ENCODE peak calls at places on chromosomes 16 and 17, in five cellular contexts. One of them, this sample, is unnamed.
A peak's percentile ranks its signal among the peaks of the same experiment; 100 is the strongest.

GRCh38 chr17:1648582-1649115 is 1.0 kb downstream of the RILP start:
- DNase-seq in IMR-90: peak; percentile 94
- DNase-seq in NCI-H69: peak; percentile 89
- DNase-seq in fibroblast of mammary gland: peak; percentile 94
- DNase-seq in stimulated activated CD8-positive, alpha-beta memory T cell treated with anti-CD3 and anti-CD28 coated beads, Interleukin-4, amount 100 ng/mL, for 1 hour: peak; percentile 83
- DNase-seq in this sample: peak; percentile 94

GRCh38 chr17:2949469-2950044 is 113.8 kb downstream of the OR1D5 start:
- DNase-seq in IMR-90: peak; percentile 49
- DNase-seq in NCI-H69: no peak
- DNase-seq in fibroblast of mammary gland: peak; percentile 78
- DNase-seq in stimulated activated CD8-positive, alpha-beta memory T cell treated with anti-CD3 and anti-CD28 coated beads, Interleukin-4, amount 100 ng/mL, for 1 hour: no peak
- DNase-seq in this sample: peak; percentile 78

GRCh38 chr16:73176577-73177013 is 128.7 kb upstream of the ZFHX3 start:
- DNase-seq in IMR-90: peak; percentile 94
- DNase-seq in NCI-H69: no peak
- DNase-seq in fibroblast of mammary gland: peak; percentile 92
- DNase-seq in stimulated activated CD8-positive, alpha-beta memory T cell treated with anti-CD3 and anti-CD28 coated beads, Interleukin-4, amount 100 ng/mL, for 1 hour: no peak
- DNase-seq in this sample: peak; percentile 86

GRCh38 chr17:63611354-63611753 is 10.7 kb downstream of the TACO1 start:
- DNase-seq in IMR-90: no peak
- DNase-seq in NCI-H69: no peak
- DNase-seq in fibroblast of mammary gland: no peak
- DNase-seq in stimulated activated CD8-positive, alpha-beta memory T cell treated with anti-CD3 and anti-CD28 coated beads, Interleukin-4, amount 100 ng/mL, for 1 hour: no peak
- DNase-seq in this sample: no peak

GRCh38 chr16:67855789-67856188 is 8.3 kb upstream of the CENPT start:
- DNase-seq in IMR-90: no peak
- DNase-seq in NCI-H69: no peak
- DNase-seq in fibroblast of mammary gland: no peak
- DNase-seq in stimulated activated CD8-positive, alpha-beta memory T cell treated with anti-CD3 and anti-CD28 coated beads, Interleukin-4, amount 100 ng/mL, for 1 hour: no peak
- DNase-seq in this sample: no peak

GRCh38 chr17:4230142-4230541 is 33.6 kb downstream of the ANKFY1 start:
- DNase-seq in IMR-90: peak; percentile 97
- DNase-seq in NCI-H69: no peak
- DNase-seq in fibroblast of mammary gland: peak; percentile 99
- DNase-seq in stimulated activated CD8-positive, alpha-beta memory T cell treated with anti-CD3 and anti-CD28 coated beads, Interleukin-4, amount 100 ng/mL, for 1 hour: no peak
- DNase-seq in this sample: peak; percentile 82

GRCh38 chr16:6362321-6362720 is 970.3 kb upstream of the RBFOX1 start:
- DNase-seq in IMR-90: no peak
- DNase-seq in NCI-H69: no peak
- DNase-seq in fibroblast of mammary gland: no peak
- DNase-seq in stimulated activated CD8-positive, alpha-beta memory T cell treated with anti-CD3 and anti-CD28 coated beads, Interleukin-4, amount 100 ng/mL, for 1 hour: no peak
- DNase-seq in this sample: no peak

GRCh38 chr17:27456681-27457404 is 595 bp downstream of the KSR1 start:
- DNase-seq in IMR-90: no peak
- DNase-seq in NCI-H69: peak; percentile 60
- DNase-seq in fibroblast of mammary gland: no peak
- DNase-seq in stimulated activated CD8-positive, alpha-beta memory T cell treated with anti-CD3 and anti-CD28 coated beads, Interleukin-4, amount 100 ng/mL, for 1 hour: no peak
- DNase-seq in this sample: no peak

GRCh38 chr17:55540414-55541091 is 29.3 kb upstream of the SMIM36 start:
- DNase-seq in IMR-90: peak; percentile 16
- DNase-seq in NCI-H69: no peak
- DNase-seq in fibroblast of mammary gland: peak; percentile 88
- DNase-seq in stimulated activated CD8-positive, alpha-beta memory T cell treated with anti-CD3 and anti-CD28 coated beads, Interleukin-4, amount 100 ng/mL, for 1 hour: no peak
- DNase-seq in this sample: peak; percentile 85

GRCh38 chr16:89330177-89330856 is 112.8 kb downstream of the ZNF778 start:
- DNase-seq in IMR-90: peak; percentile 52
- DNase-seq in NCI-H69: peak; percentile 72
- DNase-seq in fibroblast of mammary gland: peak; percentile 55
- DNase-seq in stimulated activated CD8-positive, alpha-beta memory T cell treated with anti-CD3 and anti-CD28 coated beads, Interleukin-4, amount 100 ng/mL, for 1 hour: no peak
- DNase-seq in this sample: peak; percentile 98

GRCh38 chr16:80614908-80615696 is 74.3 kb downstream of the DYNLRB2 start:
- DNase-seq in IMR-90: peak; percentile 86
- DNase-seq in NCI-H69: no peak
- DNase-seq in fibroblast of mammary gland: peak; percentile 73
- DNase-seq in stimulated activated CD8-positive, alpha-beta memory T cell treated with anti-CD3 and anti-CD28 coated beads, Interleukin-4, amount 100 ng/mL, for 1 hour: no peak
- DNase-seq in this sample: peak; percentile 68

GRCh38 chr16:12896562-12896961 is 4.8 kb upstream of the SHISA9 start:
- DNase-seq in IMR-90: no peak
- DNase-seq in NCI-H69: peak; percentile 75
- DNase-seq in fibroblast of mammary gland: peak; percentile 52
- DNase-seq in stimulated activated CD8-positive, alpha-beta memory T cell treated with anti-CD3 and anti-CD28 coated beads, Interleukin-4, amount 100 ng/mL, for 1 hour: no peak
- DNase-seq in this sample: peak; percentile 72

GRCh38 chr17:5931611-5932010 is 138.6 kb upstream of the WSCD1 start:
- DNase-seq in IMR-90: no peak
- DNase-seq in NCI-H69: peak; percentile 85
- DNase-seq in fibroblast of mammary gland: no peak
- DNase-seq in stimulated activated CD8-positive, alpha-beta memory T cell treated with anti-CD3 and anti-CD28 coated beads, Interleukin-4, amount 100 ng/mL, for 1 hour: no peak
- DNase-seq in this sample: peak; percentile 7

GRCh38 chr17:4142107-4142900 is 526 bp downstream of the ZZEF1 start:
- DNase-seq in IMR-90: peak; percentile 17
- DNase-seq in NCI-H69: peak; percentile 63
- DNase-seq in fibroblast of mammary gland: no peak
- DNase-seq in stimulated activated CD8-positive, alpha-beta memory T cell treated with anti-CD3 and anti-CD28 coated beads, Interleukin-4, amount 100 ng/mL, for 1 hour: peak; percentile 5
- DNase-seq in this sample: peak; percentile 35

GRCh38 chr16:10817963-10818941 is at the start of gene TVP23A:
- DNase-seq in IMR-90: no peak
- DNase-seq in NCI-H69: peak; percentile 41
- DNase-seq in fibroblast of mammary gland: no peak
- DNase-seq in stimulated activated CD8-positive, alpha-beta memory T cell treated with anti-CD3 and anti-CD28 coated beads, Interleukin-4, amount 100 ng/mL, for 1 hour: no peak
- DNase-seq in this sample: no peak

GRCh38 chr16:50372611-50373344 is 4.0 kb upstream of the BRD7 start:
- DNase-seq in IMR-90: peak; percentile 61
- DNase-seq in NCI-H69: peak; percentile 72
- DNase-seq in fibroblast of mammary gland: peak; percentile 71
- DNase-seq in stimulated activated CD8-positive, alpha-beta memory T cell treated with anti-CD3 and anti-CD28 coated beads, Interleukin-4, amount 100 ng/mL, for 1 hour: no peak
- DNase-seq in this sample: peak; percentile 93

GRCh38 chr16:72131036-72131435 is 37.4 kb downstream of the DHX38 start:
- DNase-seq in IMR-90: no peak
- DNase-seq in NCI-H69: no peak
- DNase-seq in fibroblast of mammary gland: peak; percentile 12
- DNase-seq in stimulated activated CD8-positive, alpha-beta memory T cell treated with anti-CD3 and anti-CD28 coated beads, Interleukin-4, amount 100 ng/mL, for 1 hour: no peak
- DNase-seq in this sample: no peak

GRCh38 chr17:19311421-19312215 is 50.9 kb downstream of the B9D1 start:
- DNase-seq in IMR-90: peak; percentile 26
- DNase-seq in NCI-H69: no peak
- DNase-seq in fibroblast of mammary gland: no peak
- DNase-seq in stimulated activated CD8-positive, alpha-beta memory T cell treated with anti-CD3 and anti-CD28 coated beads, Interleukin-4, amount 100 ng/mL, for 1 hour: no peak
- DNase-seq in this sample: no peak